ENCODE peak calls at places on chromosome X, in four cellular contexts. O, N, B and L are unnamed samples.

GRCh38 chrX:6695717-6696116 is 160.8 kb upstream of the VCX3A start:
- DNase-seq in O (no peak), N (no peak), B (no peak), L (no peak)

GRCh38 chrX:129686422-129686948 is 31.7 kb upstream of the APLN start:
- DNase-seq in O (no peak), N (no peak), B (no peak), L (peak)

GRCh38 chrX:133913658-133914388 is 71.6 kb downstream of the GPC3 start:
- DNase-seq in O (no peak), N (peak), B (no peak), L (no peak)

GRCh38 chrX:104335765-104336164 is 81.0 kb upstream of the ESX1 start:
- DNase-seq in O (no peak), N (no peak), B (no peak), L (peak)

GRCh38 chrX:154750301-154751120 is at the start of gene GAB3:
- DNase-seq in O (no peak), N (peak), B (no peak), L (peak)

GRCh38 chrX:130082244-130083106 is 27.8 kb downstream of the ELF4 start:
- DNase-seq in O (no peak), N (no peak), B (no peak), L (no peak)

GRCh38 chrX:103376979-103377324 is 614 bp downstream of the BEX3 start:
- DNase-seq in O (peak), N (peak), B (no peak), L (peak)

GRCh38 chrX:30309139-30309571 is at the start of gene NR0B1:
- DNase-seq in O (peak), N (peak), B (no peak), L (no peak)

GRCh38 chrX:55489315-55490009 is at the start of gene USP51:
- DNase-seq in O (peak), N (peak), B (no peak), L (peak)

GRCh38 chrX:17622331-17622730 is 115.0 kb upstream of the SCML1 start:
- DNase-seq in O (no peak), N (no peak), B (no peak), L (no peak)

GRCh38 chrX:83847339-83847738 is 13.6 kb upstream of the CYLC1 start:
- DNase-seq in O (no peak), N (no peak), B (no peak), L (no peak)

GRCh38 chrX:94560930-94561329 is 886.9 kb downstream of the FAM133A start:
- DNase-seq in O (no peak), N (no peak), B (no peak), L (no peak)

GRCh38 chrX:18883961-18884765 is 99.8 kb downstream of the PHKA2 start:
- DNase-seq in O (no peak), N (no peak), B (no peak), L (no peak)

GRCh38 chrX:48632207-48632606 is 34.9 kb downstream of the WDR13 start:
- DNase-seq in O (no peak), N (no peak), B (no peak), L (no peak)

GRCh38 chrX:14496674-14497073 is 32.7 kb upstream of the GLRA2 start:
- DNase-seq in O (no peak), N (no peak), B (no peak), L (no peak)

GRCh38 chrX:16524327-16524726 is 125.6 kb upstream of the S100G start:
- DNase-seq in O (no peak), N (no peak), B (no peak), L (no peak)

GRCh38 chrX:16528620-16529019 is 121.3 kb upstream of the S100G start:
- DNase-seq in O (no peak), N (no peak), B (no peak), L (no peak)

GRCh38 chrX:16526003-16526402 is 124.0 kb upstream of the S100G start:
- DNase-seq in O (no peak), N (no peak), B (no peak), L (no peak)
- H4K5ac ChIP-seq in O (no peak), N (no peak), B (no peak), L (no peak)

GRCh38 chrX:69137911-69138310 is 27.3 kb downstream of the PJA1 start:
- DNase-seq in O (no peak), N (no peak), B (no peak), L (no peak)
- H4K5ac ChIP-seq in O (no peak), N (no peak), B (peak), L (peak)

GRCh38 chrX:123080065-123080464 is 104.0 kb upstream of the GRIA3 start:
- DNase-seq in O (no peak), N (no peak), B (no peak), L (no peak)
- H4K5ac ChIP-seq in O (no peak), N (no peak), B (no peak), L (no peak)

DNA sequence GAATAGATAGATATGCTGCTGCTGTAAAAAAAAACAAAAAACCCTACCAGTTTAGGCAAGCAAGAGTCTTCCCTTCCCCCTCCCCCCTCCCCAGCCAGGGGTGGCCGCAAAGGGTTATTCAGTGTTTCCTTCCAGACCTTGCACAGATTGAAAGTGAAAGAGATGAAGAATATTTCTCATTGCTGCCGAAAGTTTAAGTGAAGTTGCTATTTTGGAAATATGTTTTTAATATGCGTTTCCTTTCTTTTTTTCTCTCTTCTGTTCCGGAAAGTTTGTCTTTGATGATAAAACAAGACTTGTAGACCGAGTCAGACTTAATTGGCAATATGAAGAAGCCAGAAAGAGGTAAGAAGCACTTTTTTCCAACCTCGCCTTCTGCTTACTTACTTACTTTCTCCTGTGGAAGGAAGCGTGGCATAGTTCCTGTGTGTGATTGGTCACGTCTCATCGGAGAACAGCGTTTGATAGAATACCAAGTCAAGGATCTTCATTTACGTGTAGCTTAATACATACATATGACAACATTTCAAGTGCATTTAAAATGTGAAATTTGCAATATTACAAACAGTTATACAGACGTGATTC is 58.4 kb upstream of the CLCN4 start:
- DNase-seq in O (no peak), N (no peak), B (no peak), L (no peak)
- H4K5ac ChIP-seq in O (no peak), N (no peak), B (no peak), L (no peak)

GRCh38 chrX:16566571-16566970 is 83.4 kb upstream of the S100G start:
- DNase-seq in O (no peak), N (no peak), B (no peak), L (no peak)

GRCh38 chrX:16567681-16568080 is 82.3 kb upstream of the S100G start:
- DNase-seq in O (no peak), N (no peak), B (no peak), L (no peak)
- H4K5ac ChIP-seq in O (no peak), N (no peak), B (no peak), L (no peak)

GRCh38 chrX:111288841-111289240 is 18.6 kb upstream of the CAPN6 start:
- DNase-seq in O (no peak), N (no peak), B (no peak), L (no peak)
- H4K5ac ChIP-seq in O (no peak), N (no peak), B (no peak), L (no peak)

GRCh38 chrX:110321081-110321480 is 3.2 kb upstream of the AMMECR1 start:
- DNase-seq in O (no peak), N (no peak), B (no peak), L (no peak)

GRCh38 chrX:110318664-110318968 is 731 bp upstream of the AMMECR1 start:
- DNase-seq in O (no peak), N (no peak), B (no peak), L (no peak)

GRCh38 chrX:110322603-110323002 is 4.7 kb upstream of the AMMECR1 start:
- DNase-seq in O (no peak), N (no peak), B (no peak), L (peak)

GRCh38 chrX:110321670-110322069 is 3.8 kb upstream of the AMMECR1 start:
- DNase-seq in O (no peak), N (no peak), B (no peak), L (no peak)

GRCh38 chrX:110320588-110320987 is 2.7 kb upstream of the AMMECR1 start:
- DNase-seq in O (no peak), N (no peak), B (no peak), L (no peak)
- H4K5ac ChIP-seq in O (no peak), N (no peak), B (no peak), L (no peak)